ENCODE peak calls at places on chromosomes 4 and X, in nine cellular contexts. I, F, J, D, M, R, C, P and N are unnamed samples.

GRCh38 chr4:53863731-53864130 is 200.7 kb downstream of the CHIC2 start:
- DNase-seq in I (no peak), F (no peak), J (no peak), D (no peak), M (no peak), R (no peak), C (no peak), P (no peak), N (no peak)

GRCh38 chr4:143017210-143017609 is 167.5 kb upstream of the USP38 start:
- DNase-seq in I (no peak), F (no peak), J (no peak), D (no peak), M (no peak), R (no peak), C (no peak), P (no peak), N (no peak)

GRCh38 chrX:19628006-19628575 is 112.8 kb upstream of the MAP3K15 start:
- DNase-seq in I (no peak), F (no peak), J (no peak), D (no peak), M (no peak), R (no peak), C (no peak), P (no peak), N (peak)

GRCh38 chrX:39983715-39984114 is 114.0 kb downstream of the BCOR start:
- DNase-seq in I (no peak), F (no peak), J (no peak), D (no peak), M (no peak), R (no peak), C (no peak), P (no peak), N (peak)

GRCh38 chr4:76280488-76281441 is 25.8 kb upstream of the STBD1 start:
- DNase-seq in I (no peak), F (no peak), J (no peak), D (no peak), M (no peak), R (no peak), C (no peak), P (no peak), N (no peak)

GRCh38 chr4:148443550-148444295 is 1.5 kb upstream of the NR3C2 start:
- DNase-seq in I (no peak), F (no peak), J (peak), D (no peak), M (peak), R (no peak), C (no peak), P (peak), N (no peak)

GRCh38 chr4:93092765-93093164 is 735.8 kb upstream of the ATOH1 start:
- DNase-seq in I (no peak), F (no peak), J (no peak), D (no peak), M (no peak), R (no peak), C (no peak), P (no peak), N (no peak)

GRCh38 chr4:156237192-156237591 is 283.5 kb upstream of the CTSO start:
- DNase-seq in I (no peak), F (no peak), J (no peak), D (no peak), M (no peak), R (no peak), C (no peak), P (no peak), N (no peak)

GRCh38 chr4:80309301-80310004 is 26.1 kb upstream of the CFAP299 start:
- DNase-seq in I (no peak), F (peak), J (no peak), D (no peak), M (no peak), R (no peak), C (no peak), P (no peak), N (peak)

GRCh38 chr4:153521995-153522799 is 56.0 kb downstream of the TMEM131L start:
- DNase-seq in I (no peak), F (no peak), J (no peak), D (no peak), M (no peak), R (no peak), C (no peak), P (no peak), N (no peak)
- TF ChIP-seq POLR2A in I (no peak), F (no peak), J (no peak), D (no peak), M (no peak), R (no peak), C (no peak), P (peak), N (no peak)

DNA sequence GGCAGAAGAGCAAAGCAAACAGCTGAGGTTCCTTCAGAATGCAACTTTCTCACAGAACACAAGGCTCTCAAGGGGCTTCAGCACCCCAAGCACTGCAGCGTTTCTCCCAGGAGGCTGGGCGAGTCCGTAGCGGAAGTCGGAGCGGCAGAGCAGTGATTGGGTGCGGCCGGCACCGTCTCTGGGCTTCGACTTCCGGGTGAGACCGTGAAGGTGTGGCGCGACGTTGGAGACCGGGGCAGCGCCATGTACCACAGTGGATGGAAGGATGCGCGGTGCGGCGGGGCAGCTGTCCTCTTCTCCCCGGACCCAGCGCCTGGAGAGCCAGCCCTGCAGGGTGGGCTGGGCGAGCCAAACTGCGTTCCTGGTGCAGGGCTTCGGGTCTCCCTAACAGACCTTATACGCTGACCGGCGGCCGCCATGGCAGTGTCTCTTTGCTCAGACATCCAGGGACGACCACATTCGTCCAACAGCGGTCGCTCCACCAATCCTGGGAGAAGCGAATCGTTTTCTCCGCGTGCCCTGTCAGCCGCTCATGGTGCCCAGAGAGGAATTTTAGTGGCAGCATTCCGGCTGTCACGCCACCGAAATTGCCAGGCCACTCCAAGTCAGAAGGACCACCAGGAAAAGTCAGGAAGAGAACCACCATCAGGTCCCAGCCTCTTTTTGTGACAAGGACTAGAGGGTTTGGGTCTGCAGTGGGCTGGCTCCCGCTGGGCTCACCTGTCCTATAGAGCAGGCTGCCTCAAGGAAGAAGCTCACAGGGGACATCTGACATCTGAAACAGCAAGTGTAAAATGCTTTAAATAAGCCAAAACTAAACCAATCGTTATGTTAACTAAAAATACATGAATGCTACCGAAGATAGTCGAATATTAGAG is 20.5 kb downstream of the TRIM61 start:
- DNase-seq in I (peak), F (peak), J (peak), D (no peak), M (peak), R (peak), C (peak), P (peak), N (peak)
- TF ChIP-seq POLR2A in I (peak), F (peak), J (peak), D (no peak), M (no peak), R (peak), C (no peak), P (peak), N (no peak)

DNA sequence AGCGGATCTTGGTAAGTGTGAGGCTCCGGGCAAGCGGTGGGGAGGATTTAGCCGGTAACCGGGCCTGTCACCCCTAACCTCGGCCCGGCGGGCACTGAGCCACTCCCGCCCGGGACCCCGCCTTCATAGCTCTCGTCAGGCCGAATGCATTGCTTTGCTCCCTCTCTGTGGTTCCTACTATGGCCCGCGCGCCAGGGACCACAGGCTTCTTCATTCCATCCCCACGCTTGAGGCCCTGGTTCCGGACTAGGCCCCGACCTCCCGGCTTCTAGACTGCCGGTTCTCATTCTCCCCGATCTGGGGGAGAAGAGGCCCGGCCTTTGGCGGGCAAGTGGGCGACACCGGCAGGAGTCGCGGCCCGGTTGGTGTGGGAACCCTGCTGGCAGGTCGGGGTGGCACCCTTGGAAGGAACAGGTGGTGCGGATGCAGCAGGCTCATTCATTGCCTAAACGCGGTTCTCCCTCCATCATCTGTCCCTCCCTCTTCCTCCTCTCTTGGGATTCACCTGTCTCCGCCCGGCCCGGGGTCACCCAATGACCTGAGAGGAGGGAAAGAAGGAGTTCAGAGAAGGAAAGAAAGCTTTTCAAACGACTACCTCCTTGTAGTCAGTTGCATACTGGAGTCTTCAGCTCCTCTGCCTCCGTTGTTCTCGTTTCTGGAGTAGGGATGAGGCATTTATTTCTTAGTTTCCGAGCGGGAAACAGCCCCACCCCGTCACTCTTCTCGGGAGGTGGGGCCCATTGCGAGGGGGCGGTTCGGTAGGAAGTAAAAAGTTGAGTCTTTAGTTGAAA is at the start of gene NDUFC1:
- DNase-seq in I (no peak), F (no peak), J (peak), D (peak), M (peak), R (peak), C (peak), P (peak), N (peak)
- TF ChIP-seq POLR2A in I (peak), F (peak), J (peak), D (no peak), M (no peak), R (no peak), C (no peak), P (no peak), N (peak)

GRCh38 chr4:111556861-111557260 is 588.4 kb upstream of the FAM241A start:
- DNase-seq in I (no peak), F (no peak), J (no peak), D (no peak), M (no peak), R (no peak), C (no peak), P (no peak), N (peak)

GRCh38 chr4:111556141-111556781 is 589.0 kb upstream of the FAM241A start:
- DNase-seq in I (no peak), F (no peak), J (no peak), D (no peak), M (no peak), R (no peak), C (no peak), P (no peak), N (peak)
- TF ChIP-seq POLR2A in I (no peak), F (no peak), J (no peak), D (no peak), M (no peak), R (no peak), C (no peak), P (no peak), N (no peak)

DNA sequence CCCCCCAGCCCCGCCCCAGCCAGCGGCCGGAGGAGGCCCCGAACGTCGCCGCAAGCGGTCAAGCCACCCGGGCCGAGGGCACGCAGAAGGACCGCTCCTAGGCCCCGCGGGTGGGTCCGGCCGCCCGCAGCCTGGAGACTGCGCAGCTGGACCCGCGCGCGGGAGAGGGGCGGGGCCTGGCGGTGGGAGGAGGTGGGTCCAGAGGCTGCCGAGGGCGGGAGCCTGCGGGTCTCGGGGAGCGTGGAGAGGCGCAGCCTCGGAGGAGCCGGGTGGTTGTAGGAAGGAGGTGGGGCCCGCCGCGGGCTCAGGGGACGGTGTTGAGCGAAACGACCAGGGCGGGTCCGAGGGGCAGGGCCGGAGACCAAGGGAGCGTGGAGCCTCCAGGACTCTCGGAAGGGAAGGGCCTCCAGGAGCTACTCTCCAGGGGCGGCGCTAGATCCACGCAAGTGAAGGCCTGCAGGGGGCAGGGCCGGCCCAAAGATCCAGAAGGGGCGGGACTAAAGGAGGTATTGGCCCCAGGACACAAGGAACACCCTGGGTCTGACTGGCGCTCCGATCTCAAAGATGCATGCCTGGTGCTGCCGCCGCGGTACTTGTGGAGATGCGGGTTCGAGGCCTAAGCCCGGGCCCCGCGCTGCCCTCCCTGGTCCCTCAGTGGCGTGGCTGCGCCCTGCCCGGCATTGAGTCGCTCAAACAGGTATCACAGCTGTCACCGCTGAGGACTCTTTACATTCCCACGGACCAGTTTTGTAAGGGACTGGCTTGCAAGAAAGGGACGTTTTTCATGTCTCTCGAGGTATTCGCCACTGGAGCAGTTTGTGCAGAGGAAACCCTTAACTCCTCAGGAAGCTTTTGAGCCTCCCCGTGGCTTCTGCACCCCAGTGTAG is 5.9 kb downstream of the TIMM17B start:
- DNase-seq in I (peak), F (peak), J (peak), D (peak), M (peak), R (peak), C (peak), P (peak), N (peak)
- TF ChIP-seq POLR2A in I (peak), F (no peak), J (peak), D (no peak), M (no peak), R (peak), C (peak), P (no peak), N (no peak)